ENCODE peak calls at places on chromosomes 5 and 9, in five cellular contexts. X is K562, M is SK-N-SH, D is H1, Q is GM12878. U is an unnamed sample.

GRCh38 chr5:160926428-160926827 is 74.4 kb upstream of the ATP10B start:
- DNase-seq in X (no peak), Q (no peak), M (no peak), D (no peak), U (no peak)

GRCh38 chr9:22158983-22159382 is 149.9 kb upstream of the CDKN2B start:
- DNase-seq in M (no peak), X (no peak), Q (no peak), D (no peak), U (no peak)

GRCh38 chr9:127828262-127829031 is 25.8 kb downstream of the FPGS start:
- DNase-seq in M (no peak), Q (no peak), D (peak), X (peak), U (no peak)

GRCh38 chr9:92943062-92943616 is 4.2 kb upstream of the FGD3 start:
- DNase-seq in D (no peak), M (no peak), X (no peak), Q (no peak), U (no peak)

GRCh38 chr9:88586452-88586851 is 51.5 kb downstream of the NXNL2 start:
- DNase-seq in X (no peak), M (no peak), Q (no peak), D (no peak), U (no peak)

GRCh38 chr9:135339378-135339973 is 140.1 kb upstream of the PPP1R26 start:
- DNase-seq in Q (no peak), M (no peak), D (no peak), X (no peak), U (no peak)

GRCh38 chr9:89426389-89426961 is 71.4 kb downstream of the SEMA4D start:
- DNase-seq in D (no peak), Q (peak), X (no peak), M (no peak), U (no peak)

GRCh38 chr5:14016549-14016948 is 72.1 kb upstream of the DNAH5 start:
- DNase-seq in M (no peak), X (no peak), D (no peak), Q (no peak), U (no peak)

GRCh38 chr9:133930046-133931015 is 61.8 kb downstream of the VAV2 start:
- DNase-seq in M (no peak), X (no peak), Q (no peak), D (no peak), U (no peak)

GRCh38 chr9:125435776-125436612 is 174.4 kb downstream of the GAPVD1 start:
- DNase-seq in Q (no peak), X (no peak), M (no peak), D (no peak), U (no peak)

GRCh38 chr9:93084471-93084881 is 11.5 kb upstream of the CARD19 start:
- DNase-seq in Q (no peak), M (peak), X (no peak), D (no peak), U (no peak)

GRCh38 chr5:42950466-42951168 is 89.5 kb downstream of the ANXA2R start:
- DNase-seq in Q (peak), M (peak), X (peak), D (no peak), U (peak)

GRCh38 chr9:124262596-124263045 is 4.9 kb downstream of the NEK6 start:
- DNase-seq in D (peak), M (no peak), X (no peak), Q (no peak), U (no peak)

GRCh38 chr5:34914671-34915138 is 599 bp downstream of the RAD1 start:
- DNase-seq in M (no peak), Q (no peak), D (no peak), X (peak), U (no peak)

GRCh38 chr9:33860200-33860871 is 43.4 kb downstream of the UBE2R2 start:
- DNase-seq in D (no peak), X (no peak), M (peak), Q (no peak), U (no peak)

GRCh38 chr5:100623719-100624118 is 88.5 kb downstream of the FAM174A start:
- DNase-seq in X (no peak), D (no peak), M (no peak), Q (no peak), U (no peak)

GRCh38 chr9:83182071-83182470 is 119.1 kb upstream of the RASEF start:
- DNase-seq in M (no peak), Q (no peak), D (no peak), X (no peak), U (no peak)

GRCh38 chr5:41903382-41903891 is 707 bp upstream of the RIMOC1 start:
- DNase-seq in Q (no peak), D (no peak), X (no peak), M (no peak), U (no peak)

DNA sequence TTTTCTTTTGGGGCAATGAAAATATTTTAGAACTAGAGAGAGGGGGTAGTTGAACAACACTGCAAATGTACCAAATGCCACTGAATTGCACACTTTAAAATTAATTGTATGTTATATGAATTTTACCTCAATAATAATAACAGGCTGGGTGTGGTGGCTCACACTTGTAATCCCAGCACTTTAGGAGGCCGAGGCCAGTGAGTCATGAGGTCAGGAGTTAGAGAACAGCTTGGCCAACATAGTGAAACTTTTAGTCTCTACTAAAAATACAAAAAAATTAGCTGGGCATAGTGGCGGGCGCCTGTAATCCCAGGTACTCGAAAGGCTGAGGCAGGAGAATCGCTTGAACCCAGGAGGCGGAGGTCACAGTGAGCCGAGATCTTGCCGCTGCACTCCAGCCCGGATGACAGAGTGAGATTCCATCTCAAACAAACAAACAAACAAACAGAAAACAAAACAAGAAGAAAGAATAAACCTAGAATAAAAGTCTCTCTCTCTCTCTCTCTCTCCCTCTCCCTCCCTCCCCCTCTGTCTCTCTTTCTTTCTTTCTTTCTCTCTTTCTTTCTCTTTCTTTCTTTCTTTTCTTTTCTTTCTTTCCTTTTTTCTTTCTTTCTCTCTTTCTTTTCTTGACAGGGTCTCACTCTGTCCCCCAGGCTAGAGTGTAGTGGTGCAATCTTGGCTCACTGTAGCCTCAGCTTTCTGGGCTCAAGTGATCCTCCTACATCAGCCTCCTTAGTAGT is 91.1 kb downstream of the BASP1 start:
- DNase-seq in Q (no peak), D (no peak), M (no peak), X (no peak), U (no peak)
- TF ChIP-seq TAF1 in Q (no peak), D (no peak), M (no peak), X (no peak), U (no peak)

DNA sequence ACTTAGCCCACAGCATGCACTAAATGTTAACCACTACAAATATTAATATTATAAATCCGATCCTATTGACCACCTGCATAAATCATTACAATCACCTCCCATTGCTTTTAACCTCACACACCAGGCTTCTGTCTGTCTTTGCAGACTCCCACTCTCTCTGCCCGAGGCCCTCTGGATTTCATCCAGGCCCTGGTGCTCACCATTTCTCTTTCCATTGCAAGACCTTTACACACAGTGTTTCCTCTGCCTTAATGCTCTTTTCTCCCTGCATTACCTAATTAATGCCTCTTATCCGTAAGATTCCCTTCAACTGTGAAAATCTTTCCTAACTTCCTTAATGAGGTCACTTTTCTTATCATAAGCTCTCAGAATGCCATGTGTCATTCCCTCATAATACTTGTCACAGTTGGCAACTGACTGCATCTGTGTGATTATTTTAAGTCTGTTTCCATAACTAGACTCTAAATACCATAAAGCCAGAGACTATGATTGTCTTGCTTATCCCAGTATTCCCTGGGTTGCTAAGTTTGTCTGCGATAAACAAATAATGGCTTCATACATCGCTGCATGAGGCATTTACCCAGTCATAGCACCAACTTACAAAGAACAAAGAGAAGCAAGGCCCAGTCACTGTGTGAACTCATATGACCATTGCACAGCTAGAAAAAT is 155.1 kb downstream of the CCDC192 start:
- DNase-seq in M (peak), D (no peak), Q (no peak), X (no peak), U (no peak)
- TF ChIP-seq TAF1 in M (no peak), D (no peak), Q (no peak), X (no peak), U (no peak)

GRCh38 chr9:36764364-36765076 is 191.8 kb downstream of the MELK start:
- DNase-seq in M (no peak), Q (no peak), X (no peak), D (no peak), U (no peak)
- TF ChIP-seq TAF1 in M (no peak), Q (no peak), X (no peak), D (no peak), U (no peak)

GRCh38 chr9:119050281-119050680 is 319.0 kb downstream of the BRINP1 start:
- DNase-seq in Q (no peak), M (no peak), X (no peak), D (no peak), U (no peak)
- TF ChIP-seq TAF1 in Q (no peak), M (no peak), X (no peak), D (no peak), U (no peak)

GRCh38 chr9:31136524-31136923 is 1247.9 kb upstream of the ACO1 start:
- DNase-seq in M (no peak), D (no peak), X (no peak), Q (no peak), U (no peak)

GRCh38 chr9:31137151-31137849 is 1247.1 kb upstream of the ACO1 start:
- DNase-seq in M (no peak), Q (no peak), D (no peak), X (no peak), U (no peak)

GRCh38 chr9:31140316-31140715 is 1244.1 kb upstream of the ACO1 start:
- DNase-seq in Q (no peak), D (no peak), X (no peak), M (peak), U (no peak)

GRCh38 chr9:31137850-31138160 is 1246.6 kb upstream of the ACO1 start:
- DNase-seq in D (no peak), M (no peak), Q (no peak), X (no peak), U (no peak)

DNA sequence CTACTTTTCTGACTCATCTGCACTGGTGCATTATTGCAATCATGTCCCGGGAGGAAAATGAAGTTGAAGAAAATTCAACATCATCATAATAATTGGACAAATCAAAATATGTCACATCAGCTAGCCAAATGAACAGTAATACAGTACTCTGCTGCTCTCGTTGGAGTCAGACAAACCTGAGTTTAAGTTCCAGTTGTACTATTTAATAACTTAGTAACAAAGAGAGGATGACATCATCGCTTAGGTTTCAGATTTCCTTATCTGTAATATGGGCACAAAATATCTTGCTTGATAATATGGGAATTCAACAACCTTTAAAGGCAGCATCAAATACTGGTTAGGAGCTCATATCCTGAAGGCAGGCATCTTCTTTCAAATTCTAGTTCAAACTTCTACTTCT is 1248.9 kb upstream of the ACO1 start:
- DNase-seq in M (no peak), X (no peak), Q (no peak), D (no peak), U (no peak)
- TF ChIP-seq TAF1 in M (no peak), X (no peak), Q (no peak), D (no peak), U (no peak)

U was measured in GM12891.